ENCODE peak calls at places on chromosomes 16 and 17, in eight cellular contexts. C is stimulated activated CD8-positive, alpha-beta memory T cell treated with anti-CD3 and anti-CD28 coated beads, Interleukin-4, amount 100 ng/mL, for 48 hours; P is NCI-H1092; F is NCI-H226; A is T-helper 9 cell; K is activated CD8-positive, alpha-beta memory T cell treated with anti-CD3 and anti-CD28 coated beads, Interleukin-2, amount 50 U/mL, for 4 hours; D is mucosa of descending colon; X is stimulated activated CD4-positive, alpha-beta T cell treated with anti-CD3 and anti-CD28 coated beads, Interleukin-4, amount 100 ng/mL, for 4 hours. H is an unnamed sample.

GRCh38 chr17:55587608-55588139 is 76.4 kb upstream of the SMIM36 start:
- DNase-seq in X (no peak), F (no peak), D (no peak), K (no peak), A (no peak), P (no peak), C (no peak), H (no peak)

GRCh38 chr16:19874816-19875546 is 9.7 kb downstream of the GPRC5B start:
- DNase-seq in X (no peak), C (no peak), F (no peak), A (no peak), D (no peak), P (peak; percentile 36), K (no peak), H (no peak)

GRCh38 chr17:4914009-4914408 is 11.1 kb upstream of the CHRNE start:
- DNase-seq in C (no peak), F (no peak), X (no peak), D (no peak), K (no peak), P (no peak), A (no peak), H (no peak)

GRCh38 chr17:38510424-38511125 is 82.3 kb downstream of the ARHGAP23 start:
- DNase-seq in P (no peak), K (no peak), A (no peak), X (no peak), C (no peak), D (peak; percentile 51), F (peak; percentile 12), H (no peak)

GRCh38 chr17:7191571-7192270 is 12.6 kb upstream of the ASGR1 start:
- DNase-seq in F (no peak), D (no peak), P (no peak), X (no peak), K (no peak), A (no peak), C (peak; percentile 54), H (no peak)

GRCh38 chr16:48024042-48024441 is 131.8 kb downstream of the ABCC12 start:
- DNase-seq in D (no peak), K (no peak), C (no peak), X (no peak), P (no peak), A (no peak), F (no peak), H (no peak)

GRCh38 chr16:56662357-56663354 is 4.9 kb downstream of the MT1F start:
- DNase-seq in D (no peak), F (no peak), K (peak; percentile 22), X (peak; percentile 30), A (no peak), C (peak; percentile 69), P (no peak), H (no peak)

GRCh38 chr16:1772362-1772907 is at the start of gene EME2:
- DNase-seq in C (peak; percentile 69), K (peak; percentile 46), D (no peak), A (peak; percentile 37), F (peak; percentile 19), X (peak; percentile 52), P (no peak), H (no peak)

GRCh38 chr17:73201215-73202069 is 8.6 kb downstream of the COG1 start:
- DNase-seq in P (no peak), K (no peak), D (no peak), F (no peak), A (no peak), X (no peak), C (no peak), H (peak; percentile 34)

GRCh38 chr17:47280072-47280811 is 26.6 kb downstream of the ITGB3 start:
- DNase-seq in A (no peak), D (no peak), F (no peak), C (no peak), X (no peak), P (no peak), K (no peak), H (no peak)

GRCh38 chr17:80855968-80856862 is 135.4 kb upstream of the CHMP6 start:
- DNase-seq in F (peak; percentile 92), D (no peak), P (no peak), K (peak; percentile 71), A (peak; percentile 36), X (peak; percentile 73), C (peak; percentile 88), H (peak; percentile 95)

GRCh38 chr16:55842369-55843104 is 9.6 kb upstream of the CES1 start:
- DNase-seq in A (peak; percentile 1), C (no peak), X (no peak), P (peak; percentile 4), D (no peak), F (no peak), K (no peak), H (no peak)

GRCh38 chr16:86225905-86226371 is 284.4 kb upstream of the FOXF1 start:
- DNase-seq in K (no peak), A (no peak), F (peak; percentile 5), P (no peak), D (no peak), C (no peak), X (no peak), H (no peak)

GRCh38 chr17:78929908-78930775 is 5.0 kb upstream of the TIMP2 start:
- DNase-seq in K (no peak), D (no peak), P (no peak), A (no peak), X (no peak), C (no peak), F (no peak), H (no peak)

GRCh38 chr16:14199199-14199598 is 128.1 kb downstream of the MRTFB start:
- DNase-seq in K (no peak), F (no peak), A (no peak), P (no peak), C (no peak), X (no peak), D (no peak), H (no peak)

H was measured in natural killer cell treated with Interleukin-12 subunit alpha and Interleukin-12 subunit beta and Interleukin-15 and Interleukin-18, amount 100 ng/mL, for 72 hours.